ENCODE peak calls at places on chromosomes 4 and X, in eight cellular contexts. Y is endothelial cell, O is kidney tubule cell, P is lower leg skin, T is IMR-90, F is AG08396, X is NCI-H460, D is T-helper 9 cell. A is an unnamed sample.

GRCh38 chrX:18146954-18147353 is 73.7 kb downstream of the BEND2 start:
- DNase-seq in Y (peak), O (peak), P (no peak), T (peak), F (no peak), X (peak), D (no peak), A (peak)

GRCh38 chr4:53637348-53637747 is 46.1 kb upstream of the LNX1 start:
- DNase-seq in Y (no peak), O (no peak), P (no peak), T (no peak), F (no peak), X (no peak), D (no peak), A (no peak)

GRCh38 chr4:48470135-48470534 is 13.0 kb upstream of the SLC10A4 start:
- DNase-seq in Y (no peak), O (no peak), P (no peak), T (no peak), F (no peak), X (no peak), D (no peak), A (no peak)

GRCh38 chr4:190020790-190021717 is 6.0 kb downstream of the FRG2 start:
- DNase-seq in Y (peak), O (peak), P (no peak), T (peak), F (peak), X (peak), D (no peak), A (no peak)

GRCh38 chr4:180828455-180829018 is 1414.7 kb upstream of the TENM3 start:
- DNase-seq in Y (peak), O (peak), P (no peak), T (peak), F (peak), X (peak), D (no peak), A (peak)

GRCh38 chrX:9466115-9466495 is 1.2 kb downstream of the TBL1X start:
- DNase-seq in Y (peak), O (peak), P (peak), T (peak), F (no peak), X (no peak), D (no peak), A (no peak)

GRCh38 chrX:57918750-57919436 is 8.6 kb upstream of the ZXDA start:
- DNase-seq in Y (no peak), O (peak), P (no peak), T (peak), F (no peak), X (peak), D (peak), A (peak)

GRCh38 chr4:186651624-186652023 is 72.0 kb downstream of the FAT1 start:
- DNase-seq in Y (no peak), O (peak), P (no peak), T (no peak), F (peak), X (no peak), D (no peak), A (no peak)

GRCh38 chrX:18076434-18076833 is 144.3 kb downstream of the BEND2 start:
- DNase-seq in Y (no peak), O (no peak), P (no peak), T (no peak), F (no peak), X (no peak), D (no peak), A (no peak)

GRCh38 chr4:121736735-121737351 is 28.1 kb downstream of the SMIM43 start:
- DNase-seq in Y (peak), O (peak), P (no peak), T (peak), F (peak), X (peak), D (no peak), A (peak)

GRCh38 chrX:107574054-107574683 is 54.1 kb upstream of the PRPS1 start:
- DNase-seq in Y (no peak), O (peak), P (no peak), T (peak), F (no peak), X (no peak), D (no peak), A (no peak)

GRCh38 chrX:119503484-119503861 is 35.2 kb downstream of the SLC25A5 start:
- DNase-seq in Y (no peak), O (peak), P (no peak), T (peak), F (peak), X (no peak), D (no peak), A (peak)

GRCh38 chr4:48196758-48197504 is 62.9 kb upstream of the TXK start:
- DNase-seq in Y (no peak), O (no peak), P (no peak), T (no peak), F (no peak), X (no peak), D (no peak), A (no peak)

GRCh38 chrX:26851981-26852380 is 611.2 kb downstream of the PPP4R3C start:
- DNase-seq in Y (no peak), O (peak), P (no peak), T (no peak), F (no peak), X (peak), D (no peak), A (peak)

GRCh38 chr4:81221303-81222081 is 6.5 kb upstream of the PRKG2 start:
- DNase-seq in Y (no peak), O (no peak), P (no peak), T (peak), F (peak), X (peak), D (no peak), A (no peak)

GRCh38 chr4:186621959-186622553 is 66.7 kb upstream of the MTNR1A start:
- DNase-seq in Y (no peak), O (peak), P (no peak), T (peak), F (peak), X (no peak), D (no peak), A (no peak)

GRCh38 chr4:58807843-58808605 is 1697.8 kb upstream of the IGFBP7 start:
- DNase-seq in Y (no peak), O (peak), P (no peak), T (no peak), F (no peak), X (peak), D (no peak), A (no peak)

GRCh38 chrX:39840141-39841126 is 257.3 kb downstream of the BCOR start:
- DNase-seq in Y (no peak), O (no peak), P (no peak), T (no peak), F (no peak), X (no peak), D (no peak), A (no peak)

GRCh38 chr4:138910914-138911336 is 104.7 kb upstream of the NOCT start:
- DNase-seq in Y (peak), O (peak), P (peak), T (peak), F (peak), X (no peak), D (no peak), A (peak)

GRCh38 chrX:93673869-93674271 is at the start of gene FAM133A:
- DNase-seq in Y (no peak), O (peak), P (no peak), T (peak), F (peak), X (peak), D (no peak), A (no peak)

GRCh38 chr4:187996502-187997177 is 1.1 kb downstream of the ZFP42 start:
- DNase-seq in Y (no peak), O (no peak), P (no peak), T (no peak), F (no peak), X (no peak), D (no peak), A (no peak)

GRCh38 chr4:156475322-156475721 is 496.3 kb downstream of the PDGFC start:
- DNase-seq in Y (peak), O (peak), P (no peak), T (peak), F (peak), X (peak), D (no peak), A (peak)

GRCh38 chr4:105343523-105343931 is 130.3 kb downstream of the PPA2 start:
- DNase-seq in Y (no peak), O (no peak), P (no peak), T (peak), F (no peak), X (no peak), D (no peak), A (no peak)

GRCh38 chrX:41027388-41027787 is 57.9 kb upstream of the USP9X start:
- DNase-seq in Y (no peak), O (peak), P (peak), T (peak), F (peak), X (peak), D (no peak), A (peak)

GRCh38 chr4:98603683-98604573 is 54.5 kb downstream of the TSPAN5 start:
- DNase-seq in Y (no peak), O (no peak), P (no peak), T (peak), F (peak), X (no peak), D (no peak), A (no peak)

GRCh38 chr4:81519856-81520255 is 48.1 kb upstream of the RASGEF1B start:
- DNase-seq in Y (no peak), O (no peak), P (no peak), T (no peak), F (no peak), X (no peak), D (no peak), A (peak)

GRCh38 chr4:157768419-157768818 is 404.4 kb downstream of the GASK1B start:
- DNase-seq in Y (no peak), O (no peak), P (no peak), T (no peak), F (no peak), X (no peak), D (no peak), A (no peak)

GRCh38 chrX:113868169-113868568 is 715.7 kb upstream of the HTR2C start:
- DNase-seq in Y (no peak), O (no peak), P (no peak), T (no peak), F (no peak), X (no peak), D (no peak), A (no peak)

GRCh38 chrX:102784550-102784949 is 64.0 kb downstream of the GPRASP3 start:
- DNase-seq in Y (no peak), O (no peak), P (no peak), T (no peak), F (no peak), X (no peak), D (no peak), A (no peak)

GRCh38 chr4:189659302-189659701 is 281.4 kb upstream of the FRG1 start:
- DNase-seq in Y (no peak), O (no peak), P (no peak), T (no peak), F (no peak), X (no peak), D (no peak), A (no peak)

GRCh38 chrX:43580621-43581020 is 75.5 kb upstream of the MAOA start:
- DNase-seq in Y (no peak), O (no peak), P (no peak), T (no peak), F (no peak), X (no peak), D (no peak), A (no peak)

GRCh38 chr4:9904976-9905587 is 116.2 kb downstream of the SLC2A9 start:
- DNase-seq in Y (no peak), O (peak), P (no peak), T (peak), F (no peak), X (no peak), D (no peak), A (no peak)

GRCh38 chrX:135194684-135195083 is 23.5 kb upstream of the CT55 start:
- DNase-seq in Y (no peak), O (no peak), P (no peak), T (no peak), F (no peak), X (no peak), D (no peak), A (no peak)

GRCh38 chr4:81084029-81084428 is 53.5 kb downstream of the BMP3 start:
- DNase-seq in Y (no peak), O (peak), P (no peak), T (peak), F (peak), X (no peak), D (no peak), A (peak)

GRCh38 chrX:47706575-47706974 is 47.6 kb upstream of the UXT start:
- DNase-seq in Y (no peak), O (no peak), P (no peak), T (peak), F (peak), X (no peak), D (no peak), A (no peak)

A was measured in HT-29.